ENCODE peak calls at places on chromosomes 5 and 9, in nine cellular contexts. One of them, this sample, is unnamed.

GRCh38 chr5:118042076-118042475 is 946.3 kb downstream of the DTWD2 start:
- DNase-seq in spleen: no peak
- DNase-seq in uterus: no peak
- DNase-seq in adrenal gland: no peak
- DNase-seq in H1: no peak
- DNase-seq in IMR-90: no peak
- DNase-seq in sigmoid colon: no peak
- DNase-seq in A549: no peak
- DNase-seq in stomach: no peak
- DNase-seq in this sample: no peak

GRCh38 chr5:58207076-58207475 is 252.8 kb downstream of the PLK2 start:
- DNase-seq in A549: no peak
- DNase-seq in H1: no peak
- DNase-seq in sigmoid colon: no peak
- DNase-seq in uterus: no peak
- DNase-seq in spleen: no peak
- DNase-seq in IMR-90: no peak
- DNase-seq in stomach: no peak
- DNase-seq in adrenal gland: no peak
- DNase-seq in this sample: no peak

GRCh38 chr9:108885643-108886348 is 23.7 kb downstream of the ACTL7A start:
- DNase-seq in A549: peak; percentile 71
- DNase-seq in IMR-90: peak; percentile 84
- DNase-seq in adrenal gland: peak; percentile 89
- DNase-seq in H1: no peak
- DNase-seq in sigmoid colon: no peak
- DNase-seq in stomach: no peak
- DNase-seq in uterus: no peak
- DNase-seq in spleen: no peak
- DNase-seq in this sample: no peak

GRCh38 chr9:92189782-92190535 is 74.7 kb upstream of the SPTLC1 start:
- DNase-seq in sigmoid colon: no peak
- DNase-seq in IMR-90: no peak
- DNase-seq in adrenal gland: no peak
- DNase-seq in H1: no peak
- DNase-seq in uterus: no peak
- DNase-seq in A549: no peak
- DNase-seq in stomach: no peak
- DNase-seq in spleen: no peak
- DNase-seq in this sample: no peak

GRCh38 chr5:59092758-59093157 is 509.9 kb downstream of the RAB3C start:
- DNase-seq in uterus: no peak
- DNase-seq in IMR-90: no peak
- DNase-seq in stomach: no peak
- DNase-seq in adrenal gland: no peak
- DNase-seq in H1: no peak
- DNase-seq in sigmoid colon: no peak
- DNase-seq in spleen: no peak
- DNase-seq in A549: no peak
- DNase-seq in this sample: no peak

GRCh38 chr9:14511452-14511851 is 181.8 kb downstream of the ZDHHC21 start:
- DNase-seq in IMR-90: no peak
- DNase-seq in A549: no peak
- DNase-seq in spleen: no peak
- DNase-seq in sigmoid colon: no peak
- DNase-seq in H1: no peak
- DNase-seq in adrenal gland: no peak
- DNase-seq in uterus: no peak
- DNase-seq in stomach: no peak
- DNase-seq in this sample: no peak

GRCh38 chr5:57736716-57737115 is 254.1 kb upstream of the ACTBL2 start:
- DNase-seq in uterus: no peak
- DNase-seq in stomach: no peak
- DNase-seq in A549: no peak
- DNase-seq in adrenal gland: no peak
- DNase-seq in sigmoid colon: no peak
- DNase-seq in H1: no peak
- DNase-seq in IMR-90: no peak
- DNase-seq in spleen: no peak
- DNase-seq in this sample: no peak

GRCh38 chr5:123814796-123815479 is 303.0 kb downstream of the CSNK1G3 start:
- DNase-seq in adrenal gland: no peak
- DNase-seq in A549: no peak
- DNase-seq in uterus: no peak
- DNase-seq in stomach: no peak
- DNase-seq in IMR-90: peak; percentile 18
- DNase-seq in H1: no peak
- DNase-seq in spleen: no peak
- DNase-seq in sigmoid colon: no peak
- DNase-seq in this sample: no peak

DNA sequence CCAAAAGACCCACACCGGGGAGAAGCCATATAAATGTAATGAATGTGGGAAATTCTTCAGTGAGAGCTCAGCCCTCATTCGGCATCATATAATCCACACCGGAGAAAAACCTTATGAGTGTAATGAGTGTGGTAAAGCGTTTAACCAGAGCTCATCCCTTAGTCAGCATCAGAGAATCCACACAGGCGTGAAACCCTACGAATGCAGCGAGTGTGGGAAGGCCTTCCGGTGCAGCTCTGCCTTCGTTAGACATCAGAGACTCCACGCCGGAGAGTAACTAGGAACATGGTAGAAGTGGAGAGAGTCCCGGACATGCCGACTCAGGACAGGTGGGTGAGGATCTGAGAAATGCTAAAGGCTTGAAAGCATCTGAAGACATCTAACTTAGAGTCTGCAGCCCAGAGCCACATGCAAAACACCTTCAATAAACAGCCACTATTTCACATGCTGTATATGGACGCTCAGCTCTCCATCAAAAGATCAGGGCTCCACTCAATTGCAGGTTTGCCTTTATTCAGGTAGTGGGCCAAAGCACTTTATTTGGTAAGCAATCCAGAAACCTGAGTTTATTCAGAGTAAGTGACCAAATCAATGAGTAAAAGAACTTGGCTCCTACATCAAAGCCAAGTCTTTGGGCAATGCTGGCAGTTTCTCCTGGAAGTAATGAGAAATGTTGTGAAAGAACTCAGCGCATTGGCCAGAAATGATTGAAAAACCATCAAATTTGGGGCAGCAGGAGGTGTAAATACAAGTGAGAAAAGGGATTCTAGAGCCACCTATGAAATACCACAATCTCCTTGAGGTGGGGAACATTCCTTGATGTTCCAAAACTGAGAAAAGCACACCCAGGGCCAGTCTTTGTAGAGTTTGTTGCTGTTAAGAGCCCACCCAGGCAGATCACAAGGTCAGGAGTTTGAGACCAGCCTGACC is 6.0 kb downstream of the RPL12 start:
- DNase-seq in sigmoid colon: no peak
- DNase-seq in spleen: no peak
- DNase-seq in IMR-90: peak; percentile 44
- DNase-seq in stomach: no peak
- DNase-seq in A549: peak; percentile 55
- DNase-seq in H1: no peak
- DNase-seq in uterus: no peak
- DNase-seq in adrenal gland: no peak
- DNase-seq in this sample: no peak
- TF ChIP-seq POLR2A in sigmoid colon: no peak
- TF ChIP-seq POLR2A in spleen: no peak
- TF ChIP-seq POLR2A in IMR-90: peak; percentile 13
- TF ChIP-seq POLR2A in stomach: no peak
- TF ChIP-seq POLR2A in A549: no peak
- TF ChIP-seq POLR2A in H1: peak; percentile 67
- TF ChIP-seq POLR2A in uterus: no peak
- TF ChIP-seq POLR2A in adrenal gland: no peak
- TF ChIP-seq POLR2A in this sample: no peak

GRCh38 chr5:131630208-131630962 is 4.6 kb downstream of the RAPGEF6 start:
- DNase-seq in A549: no peak
- DNase-seq in IMR-90: no peak
- DNase-seq in spleen: no peak
- DNase-seq in stomach: no peak
- DNase-seq in H1: no peak
- DNase-seq in adrenal gland: no peak
- DNase-seq in sigmoid colon: no peak
- DNase-seq in uterus: no peak
- DNase-seq in this sample: no peak
- H3K4me1 ChIP-seq in A549: peaks cover 45% of the 10 kb centered on the region
- H3K4me1 ChIP-seq in IMR-90: peaks cover 2% of the 10 kb centered on the region
- H3K4me1 ChIP-seq in spleen: peaks cover 42% of the 10 kb centered on the region
- H3K4me1 ChIP-seq in stomach: peaks cover 51% of the 10 kb centered on the region
- H3K4me1 ChIP-seq in H1: peaks cover 2% of the 10 kb centered on the region
- H3K4me1 ChIP-seq in adrenal gland: peaks cover 5% of the 10 kb centered on the region
- H3K4me1 ChIP-seq in sigmoid colon: peaks cover 38% of the 10 kb centered on the region
- H3K4me1 ChIP-seq in uterus: peaks cover 5% of the 10 kb centered on the region
- H3K4me1 ChIP-seq in this sample: peaks cover 14% of the 10 kb centered on the region

GRCh38 chr5:150781706-150782614 is 3.4 kb downstream of the SMIM3 start:
- DNase-seq in spleen: no peak
- DNase-seq in H1: no peak
- DNase-seq in sigmoid colon: peak; percentile 96
- DNase-seq in A549: no peak
- DNase-seq in adrenal gland: peak; percentile 78
- DNase-seq in uterus: peak; percentile 62
- DNase-seq in stomach: peak; percentile 29
- DNase-seq in IMR-90: peak; percentile 96
- DNase-seq in this sample: no peak
- H3K4me3 ChIP-seq in spleen: peak overlapping the region; percentile 70
- H3K4me3 ChIP-seq in H1: no peak overlapping the region
- H3K4me3 ChIP-seq in sigmoid colon: no peak overlapping the region
- H3K4me3 ChIP-seq in A549: no peak overlapping the region
- H3K4me3 ChIP-seq in adrenal gland: no peak overlapping the region
- H3K4me3 ChIP-seq in uterus: no peak overlapping the region
- H3K4me3 ChIP-seq in stomach: peak overlapping the region; percentile 16
- H3K4me3 ChIP-seq in IMR-90: peak overlapping the region; percentile 1
- H3K4me3 ChIP-seq in this sample: no peak overlapping the region

DNA sequence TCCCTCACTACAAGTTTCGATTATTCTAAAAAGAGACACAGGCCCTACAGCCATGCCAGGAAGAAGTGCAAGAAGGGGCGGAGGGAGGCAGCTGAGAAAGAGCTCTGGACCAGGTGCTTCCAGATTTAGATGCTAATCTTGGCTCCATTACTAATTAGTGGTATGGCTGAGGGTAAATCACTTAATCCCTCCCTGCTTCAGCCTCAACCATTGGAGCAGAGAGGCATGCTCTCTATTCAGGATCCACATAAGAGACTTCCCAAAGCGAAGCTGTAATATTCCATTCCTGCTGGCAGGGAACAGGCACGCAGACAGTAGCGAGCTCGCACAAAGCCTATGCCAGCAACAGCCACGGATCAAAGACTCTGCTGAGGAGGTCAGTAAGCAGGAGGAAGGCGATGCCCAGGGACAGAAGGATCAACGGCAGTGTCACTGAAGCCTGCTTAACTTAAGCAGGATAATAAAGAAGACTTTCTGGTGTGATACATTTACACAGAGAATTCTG is 24.2 kb downstream of the LIFR start:
- DNase-seq in H1: no peak
- DNase-seq in IMR-90: no peak
- DNase-seq in spleen: no peak
- DNase-seq in sigmoid colon: no peak
- DNase-seq in adrenal gland: no peak
- DNase-seq in stomach: no peak
- DNase-seq in A549: no peak
- DNase-seq in uterus: no peak
- DNase-seq in this sample: no peak
- TF ChIP-seq POLR2A in H1: no peak
- TF ChIP-seq POLR2A in IMR-90: no peak
- TF ChIP-seq POLR2A in spleen: no peak
- TF ChIP-seq POLR2A in sigmoid colon: no peak
- TF ChIP-seq POLR2A in adrenal gland: no peak
- TF ChIP-seq POLR2A in stomach: no peak
- TF ChIP-seq POLR2A in A549: no peak
- TF ChIP-seq POLR2A in uterus: no peak
- TF ChIP-seq POLR2A in this sample: no peak

GRCh38 chr5:142795246-142795645 is 25.1 kb downstream of the ARHGAP26 start:
- DNase-seq in stomach: no peak
- DNase-seq in spleen: no peak
- DNase-seq in adrenal gland: no peak
- DNase-seq in A549: no peak
- DNase-seq in uterus: no peak
- DNase-seq in H1: no peak
- DNase-seq in IMR-90: no peak
- DNase-seq in sigmoid colon: no peak
- DNase-seq in this sample: no peak
- H3K4me1 ChIP-seq in stomach: peaks cover 55% of the 10 kb centered on the region
- H3K4me1 ChIP-seq in spleen: peaks cover 55% of the 10 kb centered on the region
- H3K4me1 ChIP-seq in adrenal gland: no peaks in the 10 kb centered on the region
- H3K4me1 ChIP-seq in A549: peaks cover 31% of the 10 kb centered on the region
- H3K4me1 ChIP-seq in uterus: no peaks in the 10 kb centered on the region
- H3K4me1 ChIP-seq in H1: no peaks in the 10 kb centered on the region
- H3K4me1 ChIP-seq in IMR-90: no peaks in the 10 kb centered on the region
- H3K4me1 ChIP-seq in sigmoid colon: no peaks in the 10 kb centered on the region
- H3K4me1 ChIP-seq in this sample: no peaks in the 10 kb centered on the region

This sample was measured in breast epithelium.